ENCODE peak calls at places on chromosomes 16 and 17, in ten cellular contexts. J is SW480; A is cardiac fibroblast; N is lung; C is stimulated activated CD4-positive, alpha-beta T cell treated with anti-CD3 and anti-CD28 coated beads, Interleukin-12 subunit alpha, Interleukin-12 subunit beta, amount 100 ng/mL, for 4 hours; D is brain microvascular endothelial cell; K is natural killer cell treated with Interleukin-12 subunit alpha and Interleukin-12 subunit beta and Interleukin-15 and Interleukin-18, amount 100 ng/mL, for 72 hours; U is Caki2; E is osteocyte; P is stimulated activated CD8-positive, alpha-beta memory T cell treated with anti-CD3 and anti-CD28 coated beads, Interleukin-7, amount 100 ng/mL, for 1 hour. V is an unnamed sample.

GRCh38 chr17:77884019-77884418 is 74.5 kb upstream of the TNRC6C start:
- DNase-seq in E (no peak), C (no peak), P (no peak), D (peak), U (no peak), N (no peak), K (no peak), A (no peak), J (no peak), V (no peak)

GRCh38 chr17:67615011-67615561 is 102.7 kb upstream of the NOL11 start:
- DNase-seq in N (no peak), J (no peak), K (no peak), U (no peak), P (no peak), D (no peak), A (peak), C (no peak), E (no peak), V (no peak)

GRCh38 chr17:39700148-39700987 is 504 bp downstream of the ERBB2 start:
- DNase-seq in C (no peak), E (peak), P (no peak), N (no peak), A (peak), D (peak), K (no peak), U (peak), J (no peak), V (no peak)

GRCh38 chr16:20950294-20950693 is 49.7 kb downstream of the LYRM1 start:
- DNase-seq in E (no peak), J (no peak), P (no peak), A (no peak), N (no peak), D (no peak), C (no peak), U (no peak), K (no peak), V (no peak)

GRCh38 chr17:27155866-27156265 is 138.0 kb upstream of the WSB1 start:
- DNase-seq in A (no peak), N (no peak), P (no peak), J (no peak), K (no peak), U (no peak), E (peak), D (no peak), C (no peak), V (no peak)

GRCh38 chr16:49846800-49847199 is 9.1 kb downstream of the ZNF423 start:
- DNase-seq in E (no peak), P (no peak), U (no peak), K (no peak), D (no peak), C (no peak), A (no peak), N (no peak), J (no peak), V (no peak)

GRCh38 chr16:76487411-76488064 is 210.3 kb downstream of the CNTNAP4 start:
- DNase-seq in E (no peak), D (no peak), K (no peak), J (no peak), N (no peak), C (no peak), U (no peak), P (no peak), A (no peak), V (no peak)

GRCh38 chr17:4934173-4934979 is 2.3 kb downstream of the GP1BA start:
- DNase-seq in C (no peak), E (no peak), N (no peak), U (peak), J (peak), K (no peak), D (peak), A (peak), P (no peak), V (peak)

GRCh38 chr16:9053006-9053601 is 38.3 kb upstream of the HAPSTR1 start:
- DNase-seq in K (no peak), P (no peak), C (no peak), A (peak), N (peak), E (peak), U (peak), J (peak), D (peak), V (peak)

GRCh38 chr17:78597923-78598545 is 20.8 kb upstream of the DNAH17 start:
- DNase-seq in J (no peak), P (no peak), K (no peak), A (peak), C (no peak), N (no peak), D (no peak), U (peak), E (no peak), V (no peak)

GRCh38 chr16:80051040-80051439 is 450.5 kb upstream of the MAF start:
- DNase-seq in J (no peak), C (no peak), U (no peak), A (no peak), K (no peak), E (no peak), D (no peak), P (no peak), N (no peak), V (no peak)